ENCODE peak calls at places on chromosomes 12 and 14, in six cellular contexts. One of them, this sample, is unnamed.

GRCh38 chr14:53399057-53399456 is 245.9 kb upstream of the DDHD1 start:
- DNase-seq in A549: peak
- DNase-seq in astrocyte: peak
- DNase-seq in neural progenitor cell: peak
- DNase-seq in stomach: no peak
- DNase-seq in colonic mucosa: no peak
- DNase-seq in this sample: peak

GRCh38 chr12:103858953-103859601 is 18.0 kb upstream of the NT5DC3 start:
- DNase-seq in A549: peak
- DNase-seq in astrocyte: peak
- DNase-seq in neural progenitor cell: no peak
- DNase-seq in stomach: peak
- DNase-seq in colonic mucosa: peak
- DNase-seq in this sample: peak

GRCh38 chr12:31234053-31234835 is 91.7 kb downstream of the SINHCAF start:
- DNase-seq in A549: no peak
- DNase-seq in astrocyte: no peak
- DNase-seq in neural progenitor cell: no peak
- DNase-seq in stomach: no peak
- DNase-seq in colonic mucosa: peak
- DNase-seq in this sample: no peak

GRCh38 chr14:98408713-98409112 is 863.3 kb downstream of the BCL11B start:
- DNase-seq in A549: no peak
- DNase-seq in astrocyte: no peak
- DNase-seq in neural progenitor cell: no peak
- DNase-seq in stomach: no peak
- DNase-seq in colonic mucosa: no peak
- DNase-seq in this sample: no peak

GRCh38 chr12:15851919-15852318 is 30.3 kb upstream of the STRAP start:
- DNase-seq in A549: no peak
- DNase-seq in astrocyte: no peak
- DNase-seq in neural progenitor cell: no peak
- DNase-seq in stomach: no peak
- DNase-seq in colonic mucosa: no peak
- DNase-seq in this sample: peak

GRCh38 chr12:12398026-12398859 is 41.4 kb downstream of the BORCS5 start:
- DNase-seq in A549: peak
- DNase-seq in astrocyte: peak
- DNase-seq in neural progenitor cell: no peak
- DNase-seq in stomach: no peak
- DNase-seq in colonic mucosa: no peak
- DNase-seq in this sample: peak

GRCh38 chr12:111168009-111168786 is 200.7 kb downstream of the PHETA1 start:
- DNase-seq in A549: no peak
- DNase-seq in astrocyte: no peak
- DNase-seq in neural progenitor cell: no peak
- DNase-seq in stomach: no peak
- DNase-seq in colonic mucosa: no peak
- DNase-seq in this sample: no peak

GRCh38 chr12:74689071-74689655 is 151.5 kb downstream of the ATXN7L3B start:
- DNase-seq in A549: peak
- DNase-seq in astrocyte: peak
- DNase-seq in neural progenitor cell: peak
- DNase-seq in stomach: no peak
- DNase-seq in colonic mucosa: no peak
- DNase-seq in this sample: peak

GRCh38 chr12:55930771-55931316 is at the start of gene DGKA:
- DNase-seq in A549: peak
- DNase-seq in astrocyte: peak
- DNase-seq in neural progenitor cell: peak
- DNase-seq in stomach: peak
- DNase-seq in colonic mucosa: peak
- DNase-seq in this sample: peak

GRCh38 chr12:87116778-87117177 is 860.6 kb upstream of the MGAT4C start:
- DNase-seq in A549: no peak
- DNase-seq in astrocyte: no peak
- DNase-seq in neural progenitor cell: no peak
- DNase-seq in stomach: no peak
- DNase-seq in colonic mucosa: no peak
- DNase-seq in this sample: no peak

GRCh38 chr12:91381309-91381804 is 198.7 kb upstream of the DCN start:
- DNase-seq in A549: no peak
- DNase-seq in astrocyte: peak
- DNase-seq in neural progenitor cell: peak
- DNase-seq in stomach: peak
- DNase-seq in colonic mucosa: no peak
- DNase-seq in this sample: peak

GRCh38 chr14:96057738-96058137 is 18.6 kb downstream of the C14orf132 start:
- DNase-seq in A549: no peak
- DNase-seq in astrocyte: no peak
- DNase-seq in neural progenitor cell: no peak
- DNase-seq in stomach: peak
- DNase-seq in colonic mucosa: no peak
- DNase-seq in this sample: no peak

GRCh38 chr12:3698218-3698974 is 54.5 kb downstream of the CRACR2A start:
- DNase-seq in A549: no peak
- DNase-seq in astrocyte: peak
- DNase-seq in neural progenitor cell: peak
- DNase-seq in stomach: no peak
- DNase-seq in colonic mucosa: no peak
- DNase-seq in this sample: peak

GRCh38 chr14:74219277-74219676 is 20.0 kb upstream of the VSX2 start:
- DNase-seq in A549: no peak
- DNase-seq in astrocyte: no peak
- DNase-seq in neural progenitor cell: no peak
- DNase-seq in stomach: no peak
- DNase-seq in colonic mucosa: no peak
- DNase-seq in this sample: no peak

GRCh38 chr12:121064116-121064515 is 25.1 kb upstream of the OASL start:
- DNase-seq in A549: no peak
- DNase-seq in astrocyte: no peak
- DNase-seq in neural progenitor cell: no peak
- DNase-seq in stomach: no peak
- DNase-seq in colonic mucosa: peak
- DNase-seq in this sample: no peak

GRCh38 chr12:121060149-121061001 is 21.3 kb upstream of the OASL start:
- DNase-seq in A549: peak
- DNase-seq in astrocyte: no peak
- DNase-seq in neural progenitor cell: peak
- DNase-seq in stomach: peak
- DNase-seq in colonic mucosa: peak
- DNase-seq in this sample: no peak

GRCh38 chr12:121062391-121063045 is 23.5 kb upstream of the OASL start:
- DNase-seq in A549: no peak
- DNase-seq in astrocyte: no peak
- DNase-seq in neural progenitor cell: no peak
- DNase-seq in stomach: no peak
- DNase-seq in colonic mucosa: peak
- DNase-seq in this sample: no peak

GRCh38 chr12:121059031-121059898 is 20.2 kb upstream of the OASL start:
- DNase-seq in A549: no peak
- DNase-seq in astrocyte: no peak
- DNase-seq in neural progenitor cell: no peak
- DNase-seq in stomach: no peak
- DNase-seq in colonic mucosa: peak
- DNase-seq in this sample: no peak

DNA sequence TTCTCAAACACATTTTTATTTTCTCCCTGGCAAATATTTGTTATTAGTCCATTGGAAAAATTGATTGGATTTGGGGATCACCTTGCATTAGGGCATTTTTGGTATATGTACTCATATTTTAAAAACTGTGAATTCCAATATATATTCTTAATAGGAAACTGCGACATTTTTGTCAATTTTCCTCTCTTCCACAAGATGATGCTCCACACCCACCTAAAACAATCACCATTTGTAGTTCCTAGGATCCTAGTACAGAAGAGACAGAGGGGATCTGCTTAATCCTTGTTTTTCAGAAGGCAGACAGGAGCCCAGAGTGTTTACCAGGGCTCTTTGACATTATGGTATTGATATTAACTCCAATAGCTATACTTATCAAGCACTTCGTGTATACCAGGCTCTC is 22.8 kb upstream of the OASL start:
- DNase-seq in A549: no peak
- DNase-seq in astrocyte: no peak
- DNase-seq in neural progenitor cell: peak
- DNase-seq in stomach: no peak
- DNase-seq in colonic mucosa: no peak
- DNase-seq in this sample: no peak
- TF ChIP-seq CTCF in A549: peak
- TF ChIP-seq CTCF in astrocyte: peak
- TF ChIP-seq CTCF in neural progenitor cell: peak
- TF ChIP-seq CTCF in stomach: no peak
- TF ChIP-seq CTCF in colonic mucosa: no peak
- TF ChIP-seq CTCF in this sample: peak

GRCh38 chr12:25883026-25883928 is 75.2 kb upstream of the RASSF8 start:
- DNase-seq in A549: no peak
- DNase-seq in astrocyte: no peak
- DNase-seq in neural progenitor cell: no peak
- DNase-seq in stomach: no peak
- DNase-seq in colonic mucosa: no peak
- DNase-seq in this sample: no peak
- H3K27ac ChIP-seq in A549: no peak
- H3K27ac ChIP-seq in astrocyte: no peak
- H3K27ac ChIP-seq in neural progenitor cell: no peak
- H3K27ac ChIP-seq in stomach: no peak
- H3K27ac ChIP-seq in colonic mucosa: no peak
- H3K27ac ChIP-seq in this sample: no peak

GRCh38 chr14:77657244-77657643 is 40.8 kb upstream of the SPTLC2 start:
- DNase-seq in A549: no peak
- DNase-seq in astrocyte: no peak
- DNase-seq in neural progenitor cell: no peak
- DNase-seq in stomach: no peak
- DNase-seq in colonic mucosa: no peak
- DNase-seq in this sample: no peak

GRCh38 chr14:77649326-77649725 is 32.9 kb upstream of the SPTLC2 start:
- DNase-seq in A549: no peak
- DNase-seq in astrocyte: no peak
- DNase-seq in neural progenitor cell: no peak
- DNase-seq in stomach: no peak
- DNase-seq in colonic mucosa: no peak
- DNase-seq in this sample: no peak

GRCh38 chr14:77654001-77654431 is 37.6 kb upstream of the SPTLC2 start:
- DNase-seq in A549: no peak
- DNase-seq in astrocyte: no peak
- DNase-seq in neural progenitor cell: peak
- DNase-seq in stomach: no peak
- DNase-seq in colonic mucosa: no peak
- DNase-seq in this sample: no peak

GRCh38 chr14:77648520-77649200 is 32.2 kb upstream of the SPTLC2 start:
- DNase-seq in A549: no peak
- DNase-seq in astrocyte: no peak
- DNase-seq in neural progenitor cell: no peak
- DNase-seq in stomach: no peak
- DNase-seq in colonic mucosa: no peak
- DNase-seq in this sample: no peak

DNA sequence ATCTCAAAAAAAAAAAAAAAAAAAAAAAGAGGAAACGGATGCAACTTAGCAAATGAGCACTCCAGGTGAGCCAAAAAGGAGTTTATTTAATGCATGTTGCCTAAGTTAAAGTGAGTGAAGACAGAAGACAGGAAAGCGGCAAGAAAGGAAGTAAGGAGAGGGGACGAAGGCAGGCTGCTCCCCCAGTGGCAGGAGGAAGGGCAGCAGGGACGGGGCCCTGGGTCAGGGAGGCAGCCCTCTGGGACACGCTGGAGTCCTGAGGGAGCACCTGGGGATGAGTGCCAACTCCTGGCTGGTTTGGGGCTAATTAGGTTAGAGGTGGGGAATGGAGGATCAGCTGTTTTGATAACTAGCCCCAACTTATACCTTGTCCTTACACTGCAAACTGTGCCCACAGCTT is 37.0 kb upstream of the SPTLC2 start:
- DNase-seq in A549: no peak
- DNase-seq in astrocyte: no peak
- DNase-seq in neural progenitor cell: peak
- DNase-seq in stomach: no peak
- DNase-seq in colonic mucosa: no peak
- DNase-seq in this sample: no peak
- TF ChIP-seq CTCF in A549: no peak
- TF ChIP-seq CTCF in astrocyte: no peak
- TF ChIP-seq CTCF in neural progenitor cell: peak
- TF ChIP-seq CTCF in stomach: no peak
- TF ChIP-seq CTCF in colonic mucosa: no peak
- TF ChIP-seq CTCF in this sample: no peak

GRCh38 chr12:129773170-129773493 is 130.7 kb downstream of the TMEM132D start:
- DNase-seq in A549: no peak
- DNase-seq in astrocyte: no peak
- DNase-seq in neural progenitor cell: no peak
- DNase-seq in stomach: no peak
- DNase-seq in colonic mucosa: no peak
- DNase-seq in this sample: no peak
- H3K27ac ChIP-seq in A549: no peak
- H3K27ac ChIP-seq in astrocyte: no peak
- H3K27ac ChIP-seq in neural progenitor cell: no peak
- H3K27ac ChIP-seq in stomach: no peak
- H3K27ac ChIP-seq in colonic mucosa: no peak
- H3K27ac ChIP-seq in this sample: no peak

DNA sequence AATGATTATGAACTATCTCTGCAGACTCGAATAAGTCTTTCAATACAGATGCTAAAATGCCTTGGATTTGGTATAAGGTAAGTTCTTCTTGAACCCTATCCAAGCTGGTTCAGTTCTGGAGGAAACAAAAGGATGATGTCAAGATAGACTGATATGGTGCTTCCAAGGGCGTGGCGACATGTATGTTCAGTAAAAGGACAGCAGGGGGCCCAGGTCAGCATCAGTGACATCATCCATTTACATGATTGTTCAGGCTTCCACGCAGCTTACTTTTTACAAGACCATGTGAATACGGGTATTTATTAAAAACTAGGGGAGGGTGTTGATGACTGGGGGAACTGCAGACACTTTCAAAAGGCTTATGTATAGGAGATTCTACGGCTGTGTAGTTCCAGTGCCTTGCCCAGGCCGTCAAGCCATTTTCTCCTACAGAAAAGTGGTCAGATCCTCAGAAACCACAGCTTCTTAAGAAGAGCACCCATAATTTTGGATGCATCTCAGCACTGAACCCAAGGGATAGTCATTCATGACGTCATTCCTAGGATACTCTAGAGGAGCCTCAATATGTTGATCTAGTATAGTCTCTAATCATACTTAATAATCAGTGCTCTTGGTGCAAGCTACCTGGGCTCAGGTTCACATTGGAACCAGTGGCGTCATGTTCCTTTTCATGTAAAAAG is 527.7 kb downstream of the FUT8 start:
- DNase-seq in A549: peak
- DNase-seq in astrocyte: no peak
- DNase-seq in neural progenitor cell: peak
- DNase-seq in stomach: no peak
- DNase-seq in colonic mucosa: no peak
- DNase-seq in this sample: peak
- TF ChIP-seq CTCF in A549: no peak
- TF ChIP-seq CTCF in astrocyte: no peak
- TF ChIP-seq CTCF in neural progenitor cell: peak
- TF ChIP-seq CTCF in stomach: no peak
- TF ChIP-seq CTCF in colonic mucosa: no peak
- TF ChIP-seq CTCF in this sample: no peak